ENCODE peak calls at places on chromosome 3, in seven cellular contexts. W is ELF-1, D is fibroblast of mammary gland, E is dermis blood vessel endothelial cell, M is KG1, R is adrenal gland, T is Caco-2. Q is an unnamed sample.

GRCh38 chr3:164458986-164459385 is 619.3 kb downstream of the SI start:
- DNase-seq in W (no peak), D (peak; percentile 69), E (no peak), M (no peak), R (no peak), T (no peak), Q (no peak)

GRCh38 chr3:140467104-140467577 is 210.7 kb upstream of the TRIM42 start:
- DNase-seq in W (peak; percentile 31), D (peak; percentile 65), E (no peak), M (no peak), R (peak; percentile 83), T (peak; percentile 39), Q (no peak)

GRCh38 chr3:48280883-48281282 is 40.0 kb downstream of the ZNF589 start:
- DNase-seq in W (no peak), D (no peak), E (no peak), M (no peak), R (no peak), T (no peak), Q (no peak)

GRCh38 chr3:152961323-152961722 is 126.4 kb downstream of the P2RY1 start:
- DNase-seq in W (no peak), D (peak; percentile 49), E (peak; percentile 59), M (no peak), R (no peak), T (no peak), Q (peak; percentile 52)

GRCh38 chr3:34947849-34948248 is 691.5 kb upstream of the ARPP21 start:
- DNase-seq in W (no peak), D (peak; percentile 1), E (peak; percentile 27), M (no peak), R (no peak), T (no peak), Q (peak; percentile 2)

GRCh38 chr3:100761211-100761921 is 52.1 kb downstream of the TFG start:
- DNase-seq in W (no peak), D (no peak), E (peak; percentile 9), M (no peak), R (no peak), T (peak; percentile 44), Q (peak; percentile 4)

GRCh38 chr3:126287536-126288181 is 69.5 kb downstream of the KLF15 start:
- DNase-seq in W (peak; percentile 93), D (peak; percentile 49), E (peak; percentile 66), M (no peak), R (peak; percentile 73), T (no peak), Q (peak; percentile 46)

GRCh38 chr3:107956991-107957467 is 133.8 kb downstream of the CD47 start:
- DNase-seq in W (no peak), D (peak; percentile 97), E (peak; percentile 48), M (no peak), R (peak; percentile 78), T (no peak), Q (peak; percentile 81)

GRCh38 chr3:57256844-57257243 is 29.3 kb downstream of the APPL1 start:
- DNase-seq in W (no peak), D (no peak), E (no peak), M (no peak), R (no peak), T (no peak), Q (no peak)

GRCh38 chr3:196554205-196554604 is 14.1 kb downstream of the WDR53 start:
- DNase-seq in W (no peak), D (no peak), E (no peak), M (peak; percentile 64), R (no peak), T (no peak), Q (no peak)

GRCh38 chr3:38348903-38349302 is 2.3 kb downstream of the XYLB start:
- DNase-seq in W (no peak), D (peak; percentile 74), E (peak; percentile 53), M (no peak), R (no peak), T (no peak), Q (peak; percentile 15)

GRCh38 chr3:9947025-9947995 is 4.9 kb downstream of the PRRT3 start:
- DNase-seq in W (peak; percentile 84), D (peak; percentile 71), E (peak; percentile 89), M (no peak), R (peak; percentile 88), T (peak; percentile 80), Q (peak; percentile 80)

GRCh38 chr3:185318136-185318535 is 44.8 kb upstream of the MAP3K13 start:
- DNase-seq in W (no peak), D (no peak), E (peak; percentile 28), M (no peak), R (no peak), T (no peak), Q (peak; percentile 19)

GRCh38 chr3:150367771-150368170 is 40.3 kb upstream of the TSC22D2 start:
- DNase-seq in W (no peak), D (peak; percentile 59), E (no peak), M (no peak), R (peak; percentile 47), T (no peak), Q (no peak)

GRCh38 chr3:45343947-45344346 is 44.4 kb upstream of the LARS2 start:
- DNase-seq in W (no peak), D (peak; percentile 43), E (peak; percentile 7), M (no peak), R (no peak), T (peak; percentile 50), Q (no peak)

GRCh38 chr3:53724566-53724965 is 121.7 kb downstream of the CHDH start:
- DNase-seq in W (no peak), D (no peak), E (no peak), M (no peak), R (no peak), T (no peak), Q (no peak)

GRCh38 chr3:115194461-115194860 is 47.4 kb upstream of the ZBTB20 start:
- DNase-seq in W (no peak), D (no peak), E (no peak), M (no peak), R (no peak), T (no peak), Q (no peak)

GRCh38 chr3:123066896-123067688 is at the start of gene PDIA5:
- DNase-seq in W (peak; percentile 94), D (peak; percentile 85), E (peak; percentile 94), M (peak; percentile 69), R (peak; percentile 93), T (peak; percentile 93), Q (peak; percentile 93)

GRCh38 chr3:133591271-133591742 is 17.8 kb downstream of the CDV3 start:
- DNase-seq in W (no peak), D (peak; percentile 43), E (peak; percentile 57), M (no peak), R (no peak), T (no peak), Q (peak; percentile 45)

GRCh38 chr3:63343674-63344073 is 65.6 kb downstream of the SYNPR start:
- DNase-seq in W (peak; percentile 82), D (peak; percentile 99), E (peak; percentile 92), M (peak; percentile 60), R (peak; percentile 88), T (no peak), Q (peak; percentile 84)

GRCh38 chr3:142888484-142889262 is at the start of gene PCOLCE2:
- DNase-seq in W (peak; percentile 81), D (peak; percentile 29), E (peak; percentile 16), M (no peak), R (no peak), T (no peak), Q (peak; percentile 16)

GRCh38 chr3:165946360-165946759 is 109.1 kb upstream of the BCHE start:
- DNase-seq in W (no peak), D (no peak), E (no peak), M (no peak), R (no peak), T (no peak), Q (no peak)

GRCh38 chr3:13494463-13495350 is 14.6 kb downstream of the HDAC11 start:
- DNase-seq in W (no peak), D (no peak), E (peak; percentile 62), M (no peak), R (no peak), T (peak; percentile 36), Q (no peak)

GRCh38 chr3:115146418-115147328 is at the start of gene ZBTB20:
- DNase-seq in W (peak; percentile 72), D (peak; percentile 79), E (peak; percentile 82), M (peak; percentile 45), R (peak; percentile 84), T (peak; percentile 61), Q (peak; percentile 76)

GRCh38 chr3:50267280-50267913 is 1.6 kb upstream of the SEMA3B start:
- DNase-seq in W (no peak), D (no peak), E (no peak), M (no peak), R (no peak), T (no peak), Q (no peak)

GRCh38 chr3:151818361-151818760 is 4.4 kb downstream of the AADAC start:
- DNase-seq in W (no peak), D (no peak), E (no peak), M (no peak), R (no peak), T (no peak), Q (no peak)

GRCh38 chr3:127209840-127210653 is 17.1 kb downstream of the PRR23E start:
- DNase-seq in W (peak; percentile 56), D (no peak), E (no peak), M (no peak), R (no peak), T (no peak), Q (no peak)

GRCh38 chr3:148717918-148718317 is 20.2 kb downstream of the AGTR1 start:
- DNase-seq in W (no peak), D (no peak), E (no peak), M (no peak), R (no peak), T (no peak), Q (no peak)

GRCh38 chr3:15933439-15934144 is 135.8 kb upstream of the ANKRD28 start:
- DNase-seq in W (no peak), D (peak; percentile 75), E (no peak), M (no peak), R (peak; percentile 30), T (no peak), Q (no peak)

GRCh38 chr3:111373861-111374260 is 168.1 kb upstream of the CD96 start:
- DNase-seq in W (no peak), D (no peak), E (no peak), M (no peak), R (no peak), T (no peak), Q (no peak)

GRCh38 chr3:45104715-45105711 is 41.2 kb downstream of the CDCP1 start:
- DNase-seq in W (no peak), D (peak; percentile 87), E (no peak), M (no peak), R (no peak), T (no peak), Q (no peak)

GRCh38 chr3:55805169-55805568 is 318.1 kb upstream of the WNT5A start:
- DNase-seq in W (no peak), D (no peak), E (no peak), M (no peak), R (no peak), T (no peak), Q (no peak)

Q was measured in endothelial cell of umbilical vein.